ENCODE peak calls at places on chromosomes 12 and 14, in four cellular contexts. Q is GM23338, W is right atrium auricular region, M is pons. C is an unnamed sample.

GRCh38 chr14:95452176-95452889 is 64.1 kb downstream of the SYNE3 start:
- DNase-seq in Q (peak), W (no peak), M (peak), C (no peak)

GRCh38 chr14:22836301-22837058 is at the start of gene MMP14:
- DNase-seq in Q (peak), W (peak), M (no peak), C (no peak)

GRCh38 chr14:49966304-49966809 is 73.5 kb downstream of the ARF6 start:
- DNase-seq in Q (peak), W (no peak), M (no peak), C (no peak)

GRCh38 chr14:95496111-95496681 is 20.3 kb downstream of the SYNE3 start:
- DNase-seq in Q (no peak), W (no peak), M (no peak), C (no peak)

GRCh38 chr12:122097641-122098364 is 19.2 kb downstream of the MLXIP start:
- DNase-seq in Q (no peak), W (no peak), M (no peak), C (no peak)

GRCh38 chr12:85225501-85225900 is 54.5 kb upstream of the ALX1 start:
- DNase-seq in Q (no peak), W (no peak), M (no peak), C (no peak)

GRCh38 chr12:49541140-49541861 is 2.5 kb downstream of the KCNH3 start:
- DNase-seq in Q (no peak), W (no peak), M (no peak), C (no peak)

GRCh38 chr14:70909788-70910614 is 2.7 kb downstream of the PCNX1 start:
- DNase-seq in Q (no peak), W (no peak), M (peak), C (no peak)

GRCh38 chr14:31278883-31279282 is 71.3 kb upstream of the HECTD1 start:
- DNase-seq in Q (no peak), W (no peak), M (no peak), C (no peak)

C was measured in putamen.